ENCODE peak calls at places on chromosomes 7 and 10, in six cellular contexts. G is transverse colon, T is astrocyte of the spinal cord, X is tibial artery, I is heart left ventricle, K is body of pancreas. O is an unnamed sample.

GRCh38 chr7:41912426-41912825 is 209.5 kb upstream of the INHBA start:
- DNase-seq in G (no peak), X (no peak), T (no peak), K (no peak), I (no peak), O (no peak)

GRCh38 chr10:84194424-84195043 is at the start of gene CDHR1:
- DNase-seq in X (no peak), K (peak), G (peak), I (no peak), T (no peak), O (no peak)

GRCh38 chr10:93368210-93368609 is 113.9 kb downstream of the MYOF start:
- DNase-seq in I (peak), X (no peak), T (no peak), K (no peak), G (no peak), O (peak)

GRCh38 chr10:78413294-78414055 is 379.8 kb downstream of the RPS24 start:
- DNase-seq in K (no peak), X (no peak), G (no peak), T (no peak), I (no peak), O (no peak)

GRCh38 chr10:72243822-72244437 is 27.9 kb upstream of the ASCC1 start:
- DNase-seq in T (peak), X (peak), K (peak), G (peak), I (peak), O (peak)

GRCh38 chr10:1184541-1185415 is 128.6 kb downstream of the WDR37 start:
- DNase-seq in T (no peak), K (no peak), X (no peak), I (no peak), G (no peak), O (no peak)

GRCh38 chr7:128105228-128106022 is 74.2 kb upstream of the LRRC4 start:
- DNase-seq in I (no peak), X (no peak), T (no peak), G (no peak), K (no peak), O (no peak)

GRCh38 chr10:52541082-52541481 is 227.0 kb downstream of the DKK1 start:
- DNase-seq in T (no peak), K (no peak), X (no peak), I (no peak), G (no peak), O (peak)

GRCh38 chr7:151592868-151593486 is 73.3 kb upstream of the RHEB start:
- DNase-seq in X (no peak), G (no peak), I (no peak), T (peak), K (no peak), O (peak)

GRCh38 chr7:140231779-140232491 is 55.2 kb upstream of the KDM7A start:
- DNase-seq in X (no peak), I (no peak), G (peak), T (no peak), K (no peak), O (no peak)

GRCh38 chr10:130194194-130194990 is 58.2 kb downstream of the GLRX3 start:
- DNase-seq in G (no peak), T (no peak), X (no peak), K (no peak), I (no peak), O (peak)

GRCh38 chr7:47193003-47193402 is 388.9 kb downstream of the TNS3 start:
- DNase-seq in K (no peak), I (no peak), T (no peak), X (no peak), G (peak), O (no peak)

GRCh38 chr7:157690833-157691382 is 354.1 kb downstream of the DNAJB6 start:
- DNase-seq in K (peak), G (peak), T (peak), I (peak), X (peak), O (peak)

GRCh38 chr7:37376386-37376785 is 72.3 kb downstream of the ELMO1 start:
- DNase-seq in X (no peak), T (no peak), I (no peak), G (no peak), K (no peak), O (no peak)

GRCh38 chr10:3578159-3578558 is 206.8 kb downstream of the KLF6 start:
- DNase-seq in K (no peak), T (no peak), X (no peak), G (no peak), I (no peak), O (no peak)

GRCh38 chr10:68871105-68871711 is 29.9 kb upstream of the DDX50 start:
- DNase-seq in X (no peak), K (no peak), G (no peak), I (no peak), T (peak), O (peak)

GRCh38 chr7:95777266-95777665 is 4.9 kb downstream of the DYNC1I1 start:
- DNase-seq in K (no peak), G (no peak), T (no peak), X (no peak), I (no peak), O (no peak)

GRCh38 chr7:64639267-64640001 is 26.5 kb upstream of the ZNF107 start:
- DNase-seq in K (no peak), X (no peak), G (no peak), I (no peak), T (no peak), O (no peak)

GRCh38 chr10:79422178-79422892 is 23.1 kb downstream of the ZCCHC24 start:
- DNase-seq in G (no peak), T (peak), K (no peak), I (peak), X (peak), O (peak)

GRCh38 chr10:128086003-128086863 is 40.0 kb downstream of the MKI67 start:
- DNase-seq in T (no peak), K (no peak), X (no peak), G (no peak), I (no peak), O (no peak)

GRCh38 chr10:86316990-86317389 is 49.6 kb downstream of the GRID1 start:
- DNase-seq in K (no peak), T (no peak), G (no peak), I (no peak), X (no peak), O (no peak)

GRCh38 chr7:157951300-157952049 is 614.7 kb downstream of the DNAJB6 start:
- DNase-seq in T (no peak), K (no peak), X (no peak), I (no peak), G (no peak), O (no peak)

GRCh38 chr7:1666779-1667565 is 3.1 kb upstream of the ELFN1 start:
- DNase-seq in X (peak), I (peak), T (no peak), G (no peak), K (peak), O (no peak)

GRCh38 chr7:156514851-156515250 is 125.7 kb upstream of the RNF32 start:
- DNase-seq in I (no peak), G (no peak), T (no peak), X (no peak), K (no peak), O (no peak)

GRCh38 chr10:130105724-130106123 is 4.9 kb downstream of the C10orf143 start:
- DNase-seq in K (no peak), X (no peak), I (no peak), G (no peak), T (no peak), O (no peak)

GRCh38 chr7:132419538-132419937 is 156.7 kb downstream of the PLXNA4 start:
- DNase-seq in I (no peak), G (no peak), X (no peak), T (peak), K (no peak), O (peak)

GRCh38 chr10:9596368-9596920 is 1421.2 kb upstream of the CELF2 start:
- DNase-seq in I (no peak), T (peak), K (no peak), X (no peak), G (no peak), O (peak)

GRCh38 chr7:16712916-16713315 is 40.6 kb upstream of the TSPAN13 start:
- DNase-seq in X (no peak), I (no peak), G (no peak), T (peak), K (no peak), O (no peak)

GRCh38 chr7:142030846-142031245 is 35.2 kb downstream of the MGAM start:
- DNase-seq in T (no peak), K (no peak), X (no peak), I (no peak), G (no peak), O (peak)

GRCh38 chr7:142025896-142026295 is 30.2 kb downstream of the MGAM start:
- DNase-seq in I (no peak), X (no peak), K (no peak), T (peak), G (no peak), O (peak)

GRCh38 chr7:142024547-142024946 is 28.9 kb downstream of the MGAM start:
- DNase-seq in G (no peak), I (no peak), T (peak), K (no peak), X (no peak), O (peak)

GRCh38 chr7:142033154-142033553 is 37.5 kb downstream of the MGAM start:
- DNase-seq in I (no peak), T (no peak), G (no peak), X (no peak), K (no peak), O (no peak)

GRCh38 chr7:142030294-142030693 is 34.6 kb downstream of the MGAM start:
- DNase-seq in T (no peak), K (no peak), I (no peak), X (no peak), G (no peak), O (peak)
- TF ChIP-seq CTCF in T (no peak), K (no peak), I (no peak), X (no peak), G (no peak), O (peak)

GRCh38 chr7:90828601-90829000 is 232.5 kb downstream of the CDK14 start:
- DNase-seq in G (no peak), K (no peak), I (no peak), X (no peak), T (no peak), O (peak)

GRCh38 chr7:90833443-90833842 is 237.3 kb downstream of the CDK14 start:
- DNase-seq in I (no peak), G (no peak), X (no peak), K (no peak), T (no peak), O (no peak)

GRCh38 chr7:90834771-90835170 is 238.7 kb downstream of the CDK14 start:
- DNase-seq in K (no peak), X (no peak), I (no peak), G (no peak), T (peak), O (no peak)

GRCh38 chr7:90832726-90833125 is 236.6 kb downstream of the CDK14 start:
- DNase-seq in G (no peak), K (no peak), T (no peak), I (no peak), X (no peak), O (no peak)

DNA sequence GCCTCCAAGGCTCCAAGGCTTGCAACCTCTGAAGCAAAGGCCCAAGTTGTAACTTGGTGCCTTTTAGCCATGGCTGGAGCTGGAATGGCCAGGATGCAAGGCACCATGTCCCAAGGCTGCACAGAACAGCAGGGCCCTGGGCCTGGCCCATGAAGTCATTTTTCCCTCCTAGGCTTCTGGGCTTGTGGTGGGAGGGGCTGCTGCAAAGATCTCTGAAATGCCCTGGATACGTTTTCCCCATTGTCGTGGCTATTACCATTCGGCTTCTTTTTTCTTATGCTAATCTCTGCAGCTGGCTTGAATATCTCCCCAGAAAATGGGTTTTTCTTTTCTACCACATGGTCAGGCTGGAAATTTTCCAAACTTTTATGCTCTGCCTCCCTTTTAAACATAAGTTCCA is 234.2 kb downstream of the CDK14 start:
- DNase-seq in X (no peak), K (no peak), T (no peak), I (no peak), G (no peak), O (no peak)
- H3K4me3 ChIP-seq in X (no peak), K (no peak), T (no peak), I (no peak), G (no peak), O (no peak)

GRCh38 chr10:113679463-113680171 is at the start of gene CASP7:
- DNase-seq in G (peak), I (peak), K (peak), X (peak), T (peak), O (peak)
- TF ChIP-seq CTCF in G (no peak), I (peak), K (no peak), X (no peak), T (no peak), O (no peak)

GRCh38 chr7:23467281-23467680 is 3.0 kb downstream of the IGF2BP3 start:
- DNase-seq in I (no peak), G (no peak), K (no peak), T (no peak), X (no peak), O (peak)
- H3K4me3 ChIP-seq in I (no peak), G (no peak), K (no peak), T (peak), X (no peak), O (peak)

GRCh38 chr7:27555670-27556069 is 107.0 kb downstream of the HIBADH start:
- DNase-seq in G (no peak), I (no peak), K (no peak), X (no peak), T (no peak), O (no peak)
- TF ChIP-seq CTCF in G (no peak), I (no peak), K (no peak), X (no peak), T (no peak), O (no peak)